ENCODE peak calls at places on chromosomes 2 and 18, in five cellular contexts. D, N, J, Z and H are unnamed samples.

GRCh38 chr2:19630921-19631320 is 270.9 kb downstream of the TTC32 start:
- DNase-seq in D (no peak), N (no peak), Z (no peak), J (no peak), H (no peak)

GRCh38 chr2:160373263-160374019 is 120.2 kb downstream of the RBMS1 start:
- DNase-seq in N (no peak), J (no peak), D (no peak), Z (peak; percentile 40), H (no peak)

GRCh38 chr2:223050900-223051299 is 1.1 kb upstream of the KCNE4 start:
- DNase-seq in N (no peak), Z (peak; percentile 59), J (no peak), D (no peak), H (no peak)

GRCh38 chr2:112021781-112022231 is 33.3 kb upstream of the TMEM87B start:
- DNase-seq in D (no peak), J (no peak), N (no peak), Z (no peak), H (no peak)

GRCh38 chr18:13218376-13219011 is at the start of gene LDLRAD4:
- DNase-seq in N (peak; percentile 9), Z (peak; percentile 88), D (no peak), J (no peak), H (peak; percentile 3)

GRCh38 chr2:170006592-170007327 is 171.2 kb upstream of the MYO3B start:
- DNase-seq in N (no peak), D (no peak), J (no peak), Z (no peak), H (peak; percentile 68)

GRCh38 chr18:66872277-66872676 is 268.4 kb upstream of the CDH19 start:
- DNase-seq in N (peak; percentile 14), J (peak; percentile 58), Z (no peak), D (no peak), H (peak; percentile 5)

GRCh38 chr2:109229094-109229675 is 100.2 kb downstream of the SH3RF3 start:
- DNase-seq in Z (no peak), D (no peak), J (no peak), N (no peak), H (peak; percentile 19)

GRCh38 chr2:230564805-230565779 is 147.6 kb upstream of the CAB39 start:
- DNase-seq in N (no peak), J (no peak), D (no peak), Z (no peak), H (peak; percentile 87)

GRCh38 chr18:8699948-8700347 is 5.4 kb upstream of the MTCL1 start:
- DNase-seq in Z (no peak), N (no peak), J (no peak), D (peak; percentile 41), H (peak; percentile 4)

GRCh38 chr2:197152451-197153228 is 157.9 kb downstream of the ANKRD44 start:
- DNase-seq in Z (no peak), J (no peak), N (no peak), D (no peak), H (peak; percentile 96)